ENCODE peak calls at places on chromosomes 16 and 17, in ten cellular contexts. N is naive thymus-derived CD8-positive, alpha-beta T cell; H is ELF-1; X is activated CD4-positive, alpha-beta T cell treated with anti-CD3 and anti-CD28 coated beads, Interleukin-2, amount 50 U/mL, for 4 hours; A is pons; M is T-cell; F is A549; Z is stimulated activated CD8-positive, alpha-beta memory T cell treated with anti-CD3 and anti-CD28 coated beads, Interleukin-4, amount 100 ng/mL, for 1 hour; T is kidney tubule cell; D is stimulated activated CD4-positive, alpha-beta T cell treated with anti-CD3 and anti-CD28 coated beads, Interleukin-2, amount 100 ng/mL, for 48 hours. J is an unnamed sample.

GRCh38 chr16:2596747-2597559 is 59.1 kb downstream of the PDPK1 start:
- DNase-seq in Z (no peak), F (no peak), M (no peak), A (no peak), X (no peak), D (no peak), N (no peak), H (no peak), T (no peak), J (no peak)

GRCh38 chr17:66711936-66712335 is 123.0 kb upstream of the CACNG5 start:
- DNase-seq in N (no peak), M (no peak), D (no peak), H (peak), F (no peak), A (no peak), X (no peak), T (peak), Z (no peak), J (no peak)

GRCh38 chr17:43169561-43170139 is 1.4 kb upstream of the NBR1 start:
- DNase-seq in D (peak), Z (no peak), F (peak), H (no peak), T (no peak), N (no peak), A (peak), X (no peak), M (peak), J (no peak)

GRCh38 chr16:70576431-70577255 is 53.0 kb downstream of the SF3B3 start:
- DNase-seq in M (no peak), Z (no peak), F (no peak), H (no peak), N (no peak), T (peak), D (no peak), X (no peak), A (no peak), J (no peak)

GRCh38 chr17:2213291-2213960 is 90.2 kb downstream of the SMG6 start:
- DNase-seq in H (no peak), T (no peak), M (no peak), F (no peak), X (no peak), N (no peak), Z (no peak), D (no peak), A (peak), J (no peak)

GRCh38 chr17:78976907-78977680 is 2.6 kb downstream of the LGALS3BP start:
- DNase-seq in M (no peak), D (no peak), A (no peak), X (no peak), F (no peak), H (no peak), T (no peak), N (no peak), Z (no peak), J (no peak)

GRCh38 chr16:66334856-66335255 is 31.6 kb upstream of the CDH5 start:
- DNase-seq in M (no peak), F (no peak), A (peak), N (no peak), H (no peak), Z (no peak), X (no peak), T (no peak), D (no peak), J (no peak)

GRCh38 chr17:8126306-8127066 is 2.6 kb upstream of the HES7 start:
- DNase-seq in A (no peak), T (peak), D (no peak), Z (no peak), M (no peak), H (peak), F (peak), X (no peak), N (peak), J (no peak)

GRCh38 chr17:82272495-82273326 is 789 bp downstream of the CSNK1D start:
- DNase-seq in A (no peak), M (no peak), X (peak), Z (peak), N (peak), H (no peak), T (no peak), F (peak), D (no peak), J (no peak)